ENCODE peak calls at places on chromosomes 3 and 15, in seven cellular contexts. One of them, this sample, is unnamed.

GRCh38 chr3:10351013-10351735 is 30.3 kb upstream of the SEC13 start:
- DNase-seq in coronary artery: no peak
- DNase-seq in SJSA1: no peak
- DNase-seq in AG20443: no peak
- DNase-seq in CD14-positive monocyte: no peak
- DNase-seq in T-helper 22 cell: no peak
- DNase-seq in activated CD4-positive, alpha-beta memory T cell treated with anti-CD3 and anti-CD28 coated beads, Interleukin-2, amount 10 ng/mL, durations not matched to agents 7 days and 5 days: no peak
- DNase-seq in this sample: no peak

GRCh38 chr15:68435966-68436365 is 4.0 kb upstream of the ITGA11 start:
- DNase-seq in coronary artery: peak
- DNase-seq in activated CD4-positive, alpha-beta memory T cell treated with anti-CD3 and anti-CD28 coated beads, Interleukin-2, amount 10 ng/mL, durations not matched to agents 7 days and 5 days: no peak
- DNase-seq in CD14-positive monocyte: no peak
- DNase-seq in AG20443: no peak
- DNase-seq in T-helper 22 cell: no peak
- DNase-seq in SJSA1: no peak
- DNase-seq in this sample: no peak

GRCh38 chr3:127089487-127090145 is 103.3 kb upstream of the PRR23E start:
- DNase-seq in AG20443: peak
- DNase-seq in coronary artery: no peak
- DNase-seq in activated CD4-positive, alpha-beta memory T cell treated with anti-CD3 and anti-CD28 coated beads, Interleukin-2, amount 10 ng/mL, durations not matched to agents 7 days and 5 days: no peak
- DNase-seq in T-helper 22 cell: no peak
- DNase-seq in SJSA1: no peak
- DNase-seq in CD14-positive monocyte: no peak
- DNase-seq in this sample: no peak

GRCh38 chr15:73887481-73887880 is 14.1 kb downstream of the TBC1D21 start:
- DNase-seq in coronary artery: peak
- DNase-seq in CD14-positive monocyte: no peak
- DNase-seq in SJSA1: no peak
- DNase-seq in T-helper 22 cell: no peak
- DNase-seq in AG20443: no peak
- DNase-seq in activated CD4-positive, alpha-beta memory T cell treated with anti-CD3 and anti-CD28 coated beads, Interleukin-2, amount 10 ng/mL, durations not matched to agents 7 days and 5 days: no peak
- DNase-seq in this sample: no peak

GRCh38 chr15:30023798-30024295 is 58.9 kb upstream of the GOLGA8J start:
- DNase-seq in coronary artery: no peak
- DNase-seq in CD14-positive monocyte: no peak
- DNase-seq in T-helper 22 cell: no peak
- DNase-seq in SJSA1: no peak
- DNase-seq in AG20443: no peak
- DNase-seq in activated CD4-positive, alpha-beta memory T cell treated with anti-CD3 and anti-CD28 coated beads, Interleukin-2, amount 10 ng/mL, durations not matched to agents 7 days and 5 days: no peak
- DNase-seq in this sample: no peak

GRCh38 chr15:34241376-34242350 is 16.8 kb downstream of the EMC4 start:
- DNase-seq in activated CD4-positive, alpha-beta memory T cell treated with anti-CD3 and anti-CD28 coated beads, Interleukin-2, amount 10 ng/mL, durations not matched to agents 7 days and 5 days: peak
- DNase-seq in AG20443: peak
- DNase-seq in T-helper 22 cell: no peak
- DNase-seq in CD14-positive monocyte: no peak
- DNase-seq in coronary artery: no peak
- DNase-seq in SJSA1: no peak
- DNase-seq in this sample: peak

GRCh38 chr3:4981688-4982494 is 2.7 kb downstream of the BHLHE40 start:
- DNase-seq in SJSA1: no peak
- DNase-seq in coronary artery: no peak
- DNase-seq in CD14-positive monocyte: no peak
- DNase-seq in activated CD4-positive, alpha-beta memory T cell treated with anti-CD3 and anti-CD28 coated beads, Interleukin-2, amount 10 ng/mL, durations not matched to agents 7 days and 5 days: no peak
- DNase-seq in T-helper 22 cell: no peak
- DNase-seq in AG20443: no peak
- DNase-seq in this sample: no peak

GRCh38 chr3:55169608-55170010 is 241.8 kb upstream of the LRTM1 start:
- DNase-seq in SJSA1: peak
- DNase-seq in coronary artery: no peak
- DNase-seq in AG20443: peak
- DNase-seq in T-helper 22 cell: no peak
- DNase-seq in CD14-positive monocyte: no peak
- DNase-seq in activated CD4-positive, alpha-beta memory T cell treated with anti-CD3 and anti-CD28 coated beads, Interleukin-2, amount 10 ng/mL, durations not matched to agents 7 days and 5 days: no peak
- DNase-seq in this sample: no peak

GRCh38 chr3:7697538-7697937 is 804.1 kb upstream of the LMCD1 start:
- DNase-seq in activated CD4-positive, alpha-beta memory T cell treated with anti-CD3 and anti-CD28 coated beads, Interleukin-2, amount 10 ng/mL, durations not matched to agents 7 days and 5 days: no peak
- DNase-seq in SJSA1: no peak
- DNase-seq in coronary artery: no peak
- DNase-seq in AG20443: no peak
- DNase-seq in CD14-positive monocyte: no peak
- DNase-seq in T-helper 22 cell: no peak
- DNase-seq in this sample: no peak